ENCODE peak calls at places on chromosome 13, in seven cellular contexts. One of them, this sample, is unnamed.

GRCh38 chr13:75251188-75251587 is 230.8 kb downstream of the TBC1D4 start:
- DNase-seq in fibroblast of the aortic adventitia: no peak
- DNase-seq in HFFc6: no peak
- DNase-seq in glutamatergic neuron: no peak
- DNase-seq in GM06990: no peak
- DNase-seq in heart left ventricle: no peak
- DNase-seq in ovary: no peak
- DNase-seq in this sample: no peak

GRCh38 chr13:33111414-33112110 is 95.3 kb downstream of the KL start:
- DNase-seq in heart left ventricle: no peak
- DNase-seq in fibroblast of the aortic adventitia: peak
- DNase-seq in glutamatergic neuron: no peak
- DNase-seq in ovary: no peak
- DNase-seq in HFFc6: no peak
- DNase-seq in GM06990: no peak
- DNase-seq in this sample: no peak

GRCh38 chr13:111335263-111335662 is 14.8 kb downstream of the TEX29 start:
- DNase-seq in ovary: no peak
- DNase-seq in GM06990: no peak
- DNase-seq in glutamatergic neuron: no peak
- DNase-seq in heart left ventricle: no peak
- DNase-seq in fibroblast of the aortic adventitia: no peak
- DNase-seq in HFFc6: no peak
- DNase-seq in this sample: no peak

GRCh38 chr13:98482476-98483444 is 94.1 kb downstream of the STK24 start:
- DNase-seq in glutamatergic neuron: no peak
- DNase-seq in HFFc6: no peak
- DNase-seq in fibroblast of the aortic adventitia: no peak
- DNase-seq in GM06990: peak
- DNase-seq in ovary: peak
- DNase-seq in heart left ventricle: peak
- DNase-seq in this sample: no peak

GRCh38 chr13:109917422-109917821 is 131.0 kb upstream of the IRS2 start:
- DNase-seq in ovary: no peak
- DNase-seq in heart left ventricle: no peak
- DNase-seq in HFFc6: no peak
- DNase-seq in glutamatergic neuron: no peak
- DNase-seq in GM06990: no peak
- DNase-seq in fibroblast of the aortic adventitia: no peak
- DNase-seq in this sample: no peak

GRCh38 chr13:29438772-29439171 is 156.7 kb downstream of the SLC7A1 start:
- DNase-seq in ovary: no peak
- DNase-seq in HFFc6: no peak
- DNase-seq in fibroblast of the aortic adventitia: peak
- DNase-seq in glutamatergic neuron: no peak
- DNase-seq in heart left ventricle: peak
- DNase-seq in GM06990: no peak
- DNase-seq in this sample: no peak

GRCh38 chr13:79723462-79724116 is 242.6 kb downstream of the NDFIP2 start:
- DNase-seq in heart left ventricle: peak
- DNase-seq in HFFc6: no peak
- DNase-seq in GM06990: no peak
- DNase-seq in glutamatergic neuron: no peak
- DNase-seq in ovary: no peak
- DNase-seq in fibroblast of the aortic adventitia: no peak
- DNase-seq in this sample: no peak

GRCh38 chr13:109427695-109428094 is 358.7 kb downstream of the IRS2 start:
- DNase-seq in glutamatergic neuron: no peak
- DNase-seq in ovary: no peak
- DNase-seq in HFFc6: no peak
- DNase-seq in GM06990: no peak
- DNase-seq in heart left ventricle: no peak
- DNase-seq in fibroblast of the aortic adventitia: no peak
- DNase-seq in this sample: no peak

GRCh38 chr13:26881154-26881553 is 120.6 kb upstream of the GPR12 start:
- DNase-seq in heart left ventricle: peak
- DNase-seq in GM06990: no peak
- DNase-seq in fibroblast of the aortic adventitia: peak
- DNase-seq in glutamatergic neuron: no peak
- DNase-seq in HFFc6: peak
- DNase-seq in ovary: no peak
- DNase-seq in this sample: no peak

GRCh38 chr13:27281420-27281819 is 10.8 kb downstream of the RASL11A start:
- DNase-seq in heart left ventricle: no peak
- DNase-seq in GM06990: no peak
- DNase-seq in glutamatergic neuron: no peak
- DNase-seq in ovary: no peak
- DNase-seq in fibroblast of the aortic adventitia: no peak
- DNase-seq in HFFc6: no peak
- DNase-seq in this sample: no peak

GRCh38 chr13:103884139-103884723 is 818.0 kb upstream of the SLC10A2 start:
- DNase-seq in GM06990: no peak
- DNase-seq in glutamatergic neuron: no peak
- DNase-seq in fibroblast of the aortic adventitia: no peak
- DNase-seq in HFFc6: no peak
- DNase-seq in ovary: no peak
- DNase-seq in heart left ventricle: no peak
- DNase-seq in this sample: no peak

GRCh38 chr13:84230568-84230967 is 348.3 kb upstream of the SLITRK1 start:
- DNase-seq in GM06990: no peak
- DNase-seq in glutamatergic neuron: no peak
- DNase-seq in fibroblast of the aortic adventitia: no peak
- DNase-seq in ovary: no peak
- DNase-seq in heart left ventricle: no peak
- DNase-seq in HFFc6: no peak
- DNase-seq in this sample: no peak

GRCh38 chr13:98778749-98779148 is 26.3 kb upstream of the SLC15A1 start:
- DNase-seq in ovary: no peak
- DNase-seq in HFFc6: no peak
- DNase-seq in GM06990: no peak
- DNase-seq in glutamatergic neuron: no peak
- DNase-seq in heart left ventricle: no peak
- DNase-seq in fibroblast of the aortic adventitia: no peak
- DNase-seq in this sample: no peak

GRCh38 chr13:40059540-40060232 is 404.2 kb downstream of the COG6 start:
- DNase-seq in ovary: no peak
- DNase-seq in GM06990: peak
- DNase-seq in fibroblast of the aortic adventitia: no peak
- DNase-seq in HFFc6: no peak
- DNase-seq in glutamatergic neuron: no peak
- DNase-seq in heart left ventricle: no peak
- DNase-seq in this sample: no peak

GRCh38 chr13:52025475-52026245 is 1.2 kb downstream of the UTP14C start:
- DNase-seq in heart left ventricle: no peak
- DNase-seq in fibroblast of the aortic adventitia: no peak
- DNase-seq in glutamatergic neuron: no peak
- DNase-seq in ovary: no peak
- DNase-seq in HFFc6: no peak
- DNase-seq in GM06990: no peak
- DNase-seq in this sample: no peak

GRCh38 chr13:52029569-52029968 is 5.1 kb downstream of the UTP14C start:
- DNase-seq in GM06990: no peak
- DNase-seq in heart left ventricle: no peak
- DNase-seq in fibroblast of the aortic adventitia: no peak
- DNase-seq in glutamatergic neuron: no peak
- DNase-seq in HFFc6: no peak
- DNase-seq in ovary: no peak
- DNase-seq in this sample: no peak

GRCh38 chr13:52024481-52024880 is at the start of gene UTP14C:
- DNase-seq in GM06990: no peak
- DNase-seq in heart left ventricle: no peak
- DNase-seq in glutamatergic neuron: no peak
- DNase-seq in HFFc6: no peak
- DNase-seq in fibroblast of the aortic adventitia: no peak
- DNase-seq in ovary: no peak
- DNase-seq in this sample: no peak

GRCh38 chr13:52027832-52028231 is 3.3 kb downstream of the UTP14C start:
- DNase-seq in ovary: no peak
- DNase-seq in GM06990: no peak
- DNase-seq in heart left ventricle: no peak
- DNase-seq in fibroblast of the aortic adventitia: no peak
- DNase-seq in glutamatergic neuron: no peak
- DNase-seq in HFFc6: no peak
- DNase-seq in this sample: no peak

DNA sequence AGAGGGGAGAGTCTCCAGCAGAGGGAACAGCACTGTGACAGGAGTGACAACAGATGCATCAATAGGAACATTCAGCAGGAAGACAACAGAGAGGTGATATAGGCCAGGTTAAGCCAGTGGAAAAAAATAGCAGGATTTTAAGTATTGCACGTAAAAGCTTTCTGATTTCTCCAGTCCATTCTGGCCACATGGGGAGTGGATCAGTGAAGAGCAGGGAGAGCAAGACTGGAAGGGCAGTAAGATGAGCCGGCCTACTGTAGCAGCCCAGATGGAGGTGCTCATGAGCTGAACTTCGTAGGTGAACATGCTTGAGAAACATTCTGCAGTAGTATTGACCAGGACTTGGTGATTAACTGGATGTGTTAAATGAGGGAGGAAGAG is 1.7 kb downstream of the UTP14C start:
- DNase-seq in GM06990: no peak
- DNase-seq in heart left ventricle: no peak
- DNase-seq in ovary: no peak
- DNase-seq in HFFc6: no peak
- DNase-seq in glutamatergic neuron: no peak
- DNase-seq in fibroblast of the aortic adventitia: no peak
- DNase-seq in this sample: no peak
- TF ChIP-seq CTCF in GM06990: no peak
- TF ChIP-seq CTCF in heart left ventricle: no peak
- TF ChIP-seq CTCF in ovary: no peak
- TF ChIP-seq CTCF in HFFc6: no peak
- TF ChIP-seq CTCF in glutamatergic neuron: no peak
- TF ChIP-seq CTCF in fibroblast of the aortic adventitia: no peak
- TF ChIP-seq CTCF in this sample: no peak

GRCh38 chr13:45718063-45718462 is 15.9 kb downstream of the CBY2 start:
- DNase-seq in ovary: no peak
- DNase-seq in glutamatergic neuron: no peak
- DNase-seq in fibroblast of the aortic adventitia: peak
- DNase-seq in heart left ventricle: no peak
- DNase-seq in GM06990: no peak
- DNase-seq in HFFc6: peak
- DNase-seq in this sample: peak
- TF ChIP-seq CTCF in ovary: no peak
- TF ChIP-seq CTCF in glutamatergic neuron: peak
- TF ChIP-seq CTCF in fibroblast of the aortic adventitia: peak
- TF ChIP-seq CTCF in heart left ventricle: peak
- TF ChIP-seq CTCF in GM06990: peak
- TF ChIP-seq CTCF in HFFc6: peak
- TF ChIP-seq CTCF in this sample: peak

GRCh38 chr13:20474515-20474914 is 51.1 kb downstream of the CRYL1 start:
- DNase-seq in glutamatergic neuron: no peak
- DNase-seq in HFFc6: no peak
- DNase-seq in GM06990: no peak
- DNase-seq in ovary: no peak
- DNase-seq in fibroblast of the aortic adventitia: no peak
- DNase-seq in heart left ventricle: no peak
- DNase-seq in this sample: no peak

GRCh38 chr13:20473888-20474287 is 51.8 kb downstream of the CRYL1 start:
- DNase-seq in GM06990: no peak
- DNase-seq in glutamatergic neuron: no peak
- DNase-seq in fibroblast of the aortic adventitia: no peak
- DNase-seq in HFFc6: no peak
- DNase-seq in heart left ventricle: no peak
- DNase-seq in ovary: no peak
- DNase-seq in this sample: no peak

GRCh38 chr13:20473139-20473538 is 52.5 kb downstream of the CRYL1 start:
- DNase-seq in heart left ventricle: no peak
- DNase-seq in glutamatergic neuron: no peak
- DNase-seq in HFFc6: no peak
- DNase-seq in ovary: no peak
- DNase-seq in GM06990: no peak
- DNase-seq in fibroblast of the aortic adventitia: no peak
- DNase-seq in this sample: no peak

GRCh38 chr13:20477394-20477793 is 48.3 kb downstream of the CRYL1 start:
- DNase-seq in fibroblast of the aortic adventitia: no peak
- DNase-seq in GM06990: no peak
- DNase-seq in heart left ventricle: no peak
- DNase-seq in HFFc6: no peak
- DNase-seq in glutamatergic neuron: no peak
- DNase-seq in ovary: no peak
- DNase-seq in this sample: no peak

DNA sequence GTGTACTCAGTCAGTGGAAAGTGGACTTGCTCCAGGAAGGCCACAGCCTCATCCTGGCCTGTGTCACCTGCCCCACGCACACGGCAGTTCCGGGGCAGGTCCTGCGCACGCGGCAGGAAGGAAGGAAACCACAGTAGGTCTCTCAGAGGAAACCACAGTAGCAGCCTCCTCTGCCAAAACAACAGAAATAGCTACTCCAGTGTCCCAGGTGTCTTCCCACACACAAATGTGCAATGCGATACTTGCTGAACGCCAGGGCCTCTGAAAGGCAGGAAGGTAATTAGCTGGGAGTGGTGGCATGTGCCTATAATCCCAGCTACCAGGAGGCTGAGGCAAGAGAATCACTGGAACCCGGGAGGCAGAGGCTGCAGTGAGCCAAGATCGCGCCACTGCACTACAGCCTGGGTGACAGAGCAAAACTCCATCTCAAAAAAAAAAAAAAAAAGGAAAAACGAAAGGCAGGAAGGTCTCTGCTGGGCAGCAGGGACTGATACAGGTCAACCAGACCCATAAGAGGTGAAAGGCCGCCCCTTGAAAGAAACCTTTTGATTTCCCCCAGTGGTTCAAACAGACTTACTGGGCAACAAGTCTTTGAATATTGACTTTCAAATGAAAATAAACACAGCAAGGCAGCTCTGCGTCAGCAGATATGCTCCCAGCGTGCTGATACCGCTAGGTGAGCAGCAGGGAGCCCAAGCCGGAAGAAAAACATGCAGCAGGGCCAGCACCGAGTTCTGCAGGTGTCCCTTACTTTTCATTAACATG is 49.5 kb downstream of the CRYL1 start:
- DNase-seq in GM06990: peak
- DNase-seq in fibroblast of the aortic adventitia: no peak
- DNase-seq in glutamatergic neuron: no peak
- DNase-seq in HFFc6: no peak
- DNase-seq in ovary: no peak
- DNase-seq in heart left ventricle: no peak
- DNase-seq in this sample: no peak
- TF ChIP-seq CTCF in GM06990: no peak
- TF ChIP-seq CTCF in fibroblast of the aortic adventitia: no peak
- TF ChIP-seq CTCF in glutamatergic neuron: no peak
- TF ChIP-seq CTCF in HFFc6: no peak
- TF ChIP-seq CTCF in ovary: no peak
- TF ChIP-seq CTCF in heart left ventricle: no peak
- TF ChIP-seq CTCF in this sample: no peak

GRCh38 chr13:45464687-45465453 is at the start of gene COG3:
- DNase-seq in HFFc6: peak
- DNase-seq in glutamatergic neuron: peak
- DNase-seq in fibroblast of the aortic adventitia: peak
- DNase-seq in heart left ventricle: peak
- DNase-seq in GM06990: peak
- DNase-seq in ovary: peak
- DNase-seq in this sample: peak

GRCh38 chr13:45468676-45469075 is 3.9 kb downstream of the COG3 start:
- DNase-seq in glutamatergic neuron: no peak
- DNase-seq in fibroblast of the aortic adventitia: no peak
- DNase-seq in heart left ventricle: no peak
- DNase-seq in HFFc6: no peak
- DNase-seq in GM06990: no peak
- DNase-seq in ovary: no peak
- DNase-seq in this sample: no peak

GRCh38 chr13:45466359-45466758 is 1.6 kb downstream of the COG3 start:
- DNase-seq in fibroblast of the aortic adventitia: no peak
- DNase-seq in ovary: no peak
- DNase-seq in heart left ventricle: no peak
- DNase-seq in glutamatergic neuron: no peak
- DNase-seq in HFFc6: no peak
- DNase-seq in GM06990: no peak
- DNase-seq in this sample: no peak

GRCh38 chr13:45464141-45464686 is 525 bp upstream of the COG3 start:
- DNase-seq in glutamatergic neuron: no peak
- DNase-seq in HFFc6: no peak
- DNase-seq in GM06990: no peak
- DNase-seq in heart left ventricle: no peak
- DNase-seq in fibroblast of the aortic adventitia: no peak
- DNase-seq in ovary: no peak
- DNase-seq in this sample: no peak
- TF ChIP-seq CTCF in glutamatergic neuron: peak
- TF ChIP-seq CTCF in HFFc6: no peak
- TF ChIP-seq CTCF in GM06990: peak
- TF ChIP-seq CTCF in heart left ventricle: no peak
- TF ChIP-seq CTCF in fibroblast of the aortic adventitia: no peak
- TF ChIP-seq CTCF in ovary: peak
- TF ChIP-seq CTCF in this sample: no peak

This sample was measured in endothelial cell.